ENCODE peak calls at places on chromosome 3, in nine cellular contexts. One of them, this sample, is unnamed.
A peak's percentile ranks its signal among the peaks of the same experiment; 100 is the strongest.

GRCh38 chr3:28347374-28348285 is 891 bp upstream of the ZCWPW2 start:
- DNase-seq in mucosa of descending colon: no peak
- DNase-seq in stimulated activated CD8-positive, alpha-beta memory T cell treated with anti-CD3 and anti-CD28 coated beads, Interleukin-2, amount 100 ng/mL, for 48 hours: no peak
- DNase-seq in neural crest cell: no peak
- DNase-seq in astrocyte of the spinal cord: peak; percentile 7
- DNase-seq in HEK293T: no peak
- DNase-seq in HT1080: no peak
- DNase-seq in endothelial cell of umbilical vein: no peak
- DNase-seq in AG04449: no peak
- DNase-seq in this sample: no peak

GRCh38 chr3:194145702-194146101 is 9.8 kb downstream of the HES1 start:
- DNase-seq in mucosa of descending colon: no peak
- DNase-seq in stimulated activated CD8-positive, alpha-beta memory T cell treated with anti-CD3 and anti-CD28 coated beads, Interleukin-2, amount 100 ng/mL, for 48 hours: no peak
- DNase-seq in neural crest cell: no peak
- DNase-seq in astrocyte of the spinal cord: no peak
- DNase-seq in HEK293T: no peak
- DNase-seq in HT1080: no peak
- DNase-seq in endothelial cell of umbilical vein: no peak
- DNase-seq in AG04449: no peak
- DNase-seq in this sample: no peak

GRCh38 chr3:14220933-14221332 is 42.3 kb downstream of the LSM3 start:
- DNase-seq in mucosa of descending colon: no peak
- DNase-seq in stimulated activated CD8-positive, alpha-beta memory T cell treated with anti-CD3 and anti-CD28 coated beads, Interleukin-2, amount 100 ng/mL, for 48 hours: no peak
- DNase-seq in neural crest cell: no peak
- DNase-seq in astrocyte of the spinal cord: no peak
- DNase-seq in HEK293T: no peak
- DNase-seq in HT1080: no peak
- DNase-seq in endothelial cell of umbilical vein: no peak
- DNase-seq in AG04449: no peak
- DNase-seq in this sample: no peak

GRCh38 chr3:46406786-46407611 is at the start of the genes CCR5AS and CCRL2:
- DNase-seq in mucosa of descending colon: peak; percentile 78
- DNase-seq in stimulated activated CD8-positive, alpha-beta memory T cell treated with anti-CD3 and anti-CD28 coated beads, Interleukin-2, amount 100 ng/mL, for 48 hours: peak; percentile 15
- DNase-seq in neural crest cell: no peak
- DNase-seq in astrocyte of the spinal cord: peak; percentile 35
- DNase-seq in HEK293T: no peak
- DNase-seq in HT1080: peak; percentile 80
- DNase-seq in endothelial cell of umbilical vein: peak; percentile 86
- DNase-seq in AG04449: no peak
- DNase-seq in this sample: peak; percentile 94

GRCh38 chr3:53102601-53103147 is 27.6 kb downstream of the RFT1 start:
- DNase-seq in mucosa of descending colon: no peak
- DNase-seq in stimulated activated CD8-positive, alpha-beta memory T cell treated with anti-CD3 and anti-CD28 coated beads, Interleukin-2, amount 100 ng/mL, for 48 hours: no peak
- DNase-seq in neural crest cell: no peak
- DNase-seq in astrocyte of the spinal cord: no peak
- DNase-seq in HEK293T: no peak
- DNase-seq in HT1080: no peak
- DNase-seq in endothelial cell of umbilical vein: no peak
- DNase-seq in AG04449: no peak
- DNase-seq in this sample: no peak

GRCh38 chr3:37559461-37559860 is 302.2 kb upstream of the CTDSPL start:
- DNase-seq in mucosa of descending colon: no peak
- DNase-seq in stimulated activated CD8-positive, alpha-beta memory T cell treated with anti-CD3 and anti-CD28 coated beads, Interleukin-2, amount 100 ng/mL, for 48 hours: no peak
- DNase-seq in neural crest cell: no peak
- DNase-seq in astrocyte of the spinal cord: peak; percentile 55
- DNase-seq in HEK293T: no peak
- DNase-seq in HT1080: peak; percentile 89
- DNase-seq in endothelial cell of umbilical vein: no peak
- DNase-seq in AG04449: no peak
- DNase-seq in this sample: peak; percentile 15

GRCh38 chr3:143731776-143732175 is 116.5 kb downstream of the SLC9A9 start:
- DNase-seq in mucosa of descending colon: no peak
- DNase-seq in stimulated activated CD8-positive, alpha-beta memory T cell treated with anti-CD3 and anti-CD28 coated beads, Interleukin-2, amount 100 ng/mL, for 48 hours: no peak
- DNase-seq in neural crest cell: no peak
- DNase-seq in astrocyte of the spinal cord: no peak
- DNase-seq in HEK293T: no peak
- DNase-seq in HT1080: peak; percentile 70
- DNase-seq in endothelial cell of umbilical vein: no peak
- DNase-seq in AG04449: no peak
- DNase-seq in this sample: no peak

GRCh38 chr3:118298133-118298532 is 736.5 kb downstream of the IGSF11 start:
- DNase-seq in mucosa of descending colon: no peak
- DNase-seq in stimulated activated CD8-positive, alpha-beta memory T cell treated with anti-CD3 and anti-CD28 coated beads, Interleukin-2, amount 100 ng/mL, for 48 hours: no peak
- DNase-seq in neural crest cell: no peak
- DNase-seq in astrocyte of the spinal cord: no peak
- DNase-seq in HEK293T: no peak
- DNase-seq in HT1080: no peak
- DNase-seq in endothelial cell of umbilical vein: no peak
- DNase-seq in AG04449: no peak
- DNase-seq in this sample: no peak

GRCh38 chr3:105869982-105870381 is 1.2 kb upstream of the CBLB start:
- DNase-seq in mucosa of descending colon: no peak
- DNase-seq in stimulated activated CD8-positive, alpha-beta memory T cell treated with anti-CD3 and anti-CD28 coated beads, Interleukin-2, amount 100 ng/mL, for 48 hours: no peak
- DNase-seq in neural crest cell: no peak
- DNase-seq in astrocyte of the spinal cord: no peak
- DNase-seq in HEK293T: no peak
- DNase-seq in HT1080: peak; percentile 10
- DNase-seq in endothelial cell of umbilical vein: no peak
- DNase-seq in AG04449: no peak
- DNase-seq in this sample: no peak

GRCh38 chr3:65950340-65951326 is 88.1 kb downstream of the MAGI1 start:
- DNase-seq in mucosa of descending colon: no peak
- DNase-seq in stimulated activated CD8-positive, alpha-beta memory T cell treated with anti-CD3 and anti-CD28 coated beads, Interleukin-2, amount 100 ng/mL, for 48 hours: no peak
- DNase-seq in neural crest cell: no peak
- DNase-seq in astrocyte of the spinal cord: no peak
- DNase-seq in HEK293T: no peak
- DNase-seq in HT1080: no peak
- DNase-seq in endothelial cell of umbilical vein: no peak
- DNase-seq in AG04449: no peak
- DNase-seq in this sample: no peak

GRCh38 chr3:139202226-139202958 is 141.4 kb upstream of the MRPS22 start:
- DNase-seq in mucosa of descending colon: peak; percentile 81
- DNase-seq in stimulated activated CD8-positive, alpha-beta memory T cell treated with anti-CD3 and anti-CD28 coated beads, Interleukin-2, amount 100 ng/mL, for 48 hours: no peak
- DNase-seq in neural crest cell: no peak
- DNase-seq in astrocyte of the spinal cord: no peak
- DNase-seq in HEK293T: no peak
- DNase-seq in HT1080: peak; percentile 76
- DNase-seq in endothelial cell of umbilical vein: no peak
- DNase-seq in AG04449: no peak
- DNase-seq in this sample: peak; percentile 7

GRCh38 chr3:120093923-120094775 is at the start of gene GSK3B:
- DNase-seq in mucosa of descending colon: peak; percentile 99
- DNase-seq in stimulated activated CD8-positive, alpha-beta memory T cell treated with anti-CD3 and anti-CD28 coated beads, Interleukin-2, amount 100 ng/mL, for 48 hours: peak; percentile 55
- DNase-seq in neural crest cell: peak; percentile 98
- DNase-seq in astrocyte of the spinal cord: peak; percentile 100
- DNase-seq in HEK293T: peak; percentile 34
- DNase-seq in HT1080: peak; percentile 72
- DNase-seq in endothelial cell of umbilical vein: peak; percentile 100
- DNase-seq in AG04449: no peak
- DNase-seq in this sample: no peak

This sample was measured in dermis blood vessel endothelial cell.